ENCODE peak calls at places on chromosome 5, in five cellular contexts. One of them, this sample, is unnamed.
A peak's percentile ranks its signal among the peaks of the same experiment; 100 is the strongest.

GRCh38 chr5:1401681-1402096 is 43.6 kb downstream of the SLC6A3 start:
- DNase-seq in CD8-positive, alpha-beta memory T cell: no peak
- DNase-seq in endodermal cell: no peak
- DNase-seq in H1: no peak
- DNase-seq in H9: no peak
- DNase-seq in this sample: no peak

GRCh38 chr5:151740958-151741373 is 17.5 kb downstream of the ATOX1 start:
- DNase-seq in CD8-positive, alpha-beta memory T cell: no peak
- DNase-seq in endodermal cell: no peak
- DNase-seq in H1: no peak
- DNase-seq in H9: no peak
- DNase-seq in this sample: no peak

GRCh38 chr5:122126711-122127385 is 2.5 kb upstream of the ZNF474 start:
- DNase-seq in CD8-positive, alpha-beta memory T cell: no peak
- DNase-seq in endodermal cell: no peak
- DNase-seq in H1: no peak
- DNase-seq in H9: no peak
- DNase-seq in this sample: no peak

GRCh38 chr5:171612749-171613148 is 172.9 kb upstream of the SMIM23 start:
- DNase-seq in CD8-positive, alpha-beta memory T cell: no peak
- DNase-seq in endodermal cell: peak; percentile 38
- DNase-seq in H1: no peak
- DNase-seq in H9: no peak
- DNase-seq in this sample: no peak

GRCh38 chr5:126808619-126809018 is 31.7 kb downstream of the LMNB1 start:
- DNase-seq in CD8-positive, alpha-beta memory T cell: peak; percentile 18
- DNase-seq in endodermal cell: no peak
- DNase-seq in H1: no peak
- DNase-seq in H9: no peak
- DNase-seq in this sample: no peak

GRCh38 chr5:154211611-154212390 is 21.3 kb downstream of the GALNT10 start:
- DNase-seq in CD8-positive, alpha-beta memory T cell: no peak
- DNase-seq in endodermal cell: no peak
- DNase-seq in H1: no peak
- DNase-seq in H9: no peak
- DNase-seq in this sample: no peak

GRCh38 chr5:56105511-56106372 is 111.0 kb upstream of the IL6ST start:
- DNase-seq in CD8-positive, alpha-beta memory T cell: no peak
- DNase-seq in endodermal cell: no peak
- DNase-seq in H1: no peak
- DNase-seq in H9: no peak
- DNase-seq in this sample: no peak

GRCh38 chr5:172611913-172612312 is 29.1 kb upstream of the NEURL1B start:
- DNase-seq in CD8-positive, alpha-beta memory T cell: no peak
- DNase-seq in endodermal cell: no peak
- DNase-seq in H1: no peak
- DNase-seq in H9: no peak
- DNase-seq in this sample: no peak

GRCh38 chr5:96651948-96652753 is 10.0 kb upstream of the CAST start:
- DNase-seq in CD8-positive, alpha-beta memory T cell: no peak
- DNase-seq in endodermal cell: peak; percentile 75
- DNase-seq in H1: no peak
- DNase-seq in H9: peak; percentile 47
- DNase-seq in this sample: no peak

GRCh38 chr5:76855961-76856360 is 6.1 kb downstream of the S100Z start:
- DNase-seq in CD8-positive, alpha-beta memory T cell: peak; percentile 14
- DNase-seq in endodermal cell: no peak
- DNase-seq in H1: no peak
- DNase-seq in H9: no peak
- DNase-seq in this sample: no peak

GRCh38 chr5:79686799-79687198 is 2.8 kb upstream of the CMYA5 start:
- DNase-seq in CD8-positive, alpha-beta memory T cell: no peak
- DNase-seq in endodermal cell: no peak
- DNase-seq in H1: no peak
- DNase-seq in H9: no peak
- DNase-seq in this sample: no peak

GRCh38 chr5:55227738-55228430 is 769 bp upstream of the MCIDAS start:
- DNase-seq in CD8-positive, alpha-beta memory T cell: no peak
- DNase-seq in endodermal cell: no peak
- DNase-seq in H1: no peak
- DNase-seq in H9: no peak
- DNase-seq in this sample: no peak

GRCh38 chr5:179143446-179143845 is 83.3 kb downstream of the ZNF354C start:
- DNase-seq in CD8-positive, alpha-beta memory T cell: no peak
- DNase-seq in endodermal cell: peak; percentile 77
- DNase-seq in H1: no peak
- DNase-seq in H9: peak; percentile 61
- DNase-seq in this sample: no peak

GRCh38 chr5:95486185-95486584 is 68.6 kb downstream of the SKIC3 start:
- DNase-seq in CD8-positive, alpha-beta memory T cell: no peak
- DNase-seq in endodermal cell: peak; percentile 55
- DNase-seq in H1: no peak
- DNase-seq in H9: peak; percentile 38
- DNase-seq in this sample: no peak

GRCh38 chr5:149362541-149362940 is 4.7 kb downstream of the PCYOX1L start:
- DNase-seq in CD8-positive, alpha-beta memory T cell: no peak
- DNase-seq in endodermal cell: peak; percentile 24
- DNase-seq in H1: no peak
- DNase-seq in H9: no peak
- DNase-seq in this sample: no peak

GRCh38 chr5:41794478-41794877 is 75.7 kb downstream of the OXCT1 start:
- DNase-seq in CD8-positive, alpha-beta memory T cell: no peak
- DNase-seq in endodermal cell: no peak
- DNase-seq in H1: no peak
- DNase-seq in H9: no peak
- DNase-seq in this sample: no peak

GRCh38 chr5:477871-478270 is 34.9 kb downstream of the EXOC3 start:
- DNase-seq in CD8-positive, alpha-beta memory T cell: no peak
- DNase-seq in endodermal cell: no peak
- DNase-seq in H1: no peak
- DNase-seq in H9: no peak
- DNase-seq in this sample: no peak

GRCh38 chr5:117463836-117464235 is 889.2 kb upstream of the SEMA6A start:
- DNase-seq in CD8-positive, alpha-beta memory T cell: no peak
- DNase-seq in endodermal cell: no peak
- DNase-seq in H1: no peak
- DNase-seq in H9: no peak
- DNase-seq in this sample: no peak

GRCh38 chr5:5711112-5711511 is 288.6 kb downstream of the ICE1 start:
- DNase-seq in CD8-positive, alpha-beta memory T cell: no peak
- DNase-seq in endodermal cell: no peak
- DNase-seq in H1: no peak
- DNase-seq in H9: no peak
- DNase-seq in this sample: no peak

GRCh38 chr5:103425686-103426454 is 136.7 kb downstream of the NUDT12 start:
- DNase-seq in CD8-positive, alpha-beta memory T cell: no peak
- DNase-seq in endodermal cell: no peak
- DNase-seq in H1: no peak
- DNase-seq in H9: no peak
- DNase-seq in this sample: no peak

GRCh38 chr5:122498163-122498562 is 186.1 kb downstream of the SNCAIP start:
- DNase-seq in CD8-positive, alpha-beta memory T cell: no peak
- DNase-seq in endodermal cell: peak; percentile 86
- DNase-seq in H1: no peak
- DNase-seq in H9: peak; percentile 76
- DNase-seq in this sample: no peak

GRCh38 chr5:118647587-118647986 is 340.8 kb downstream of the DTWD2 start:
- DNase-seq in CD8-positive, alpha-beta memory T cell: no peak
- DNase-seq in endodermal cell: peak; percentile 66
- DNase-seq in H1: no peak
- DNase-seq in H9: no peak
- DNase-seq in this sample: no peak

GRCh38 chr5:1490360-1490759 is 33.4 kb downstream of the LPCAT1 start:
- DNase-seq in CD8-positive, alpha-beta memory T cell: no peak
- DNase-seq in endodermal cell: no peak
- DNase-seq in H1: no peak
- DNase-seq in H9: no peak
- DNase-seq in this sample: no peak

GRCh38 chr5:55320571-55320970 is 12.8 kb downstream of the MTREX start:
- DNase-seq in CD8-positive, alpha-beta memory T cell: no peak
- DNase-seq in endodermal cell: no peak
- DNase-seq in H1: no peak
- DNase-seq in H9: no peak
- DNase-seq in this sample: no peak

GRCh38 chr5:111792659-111793058 is 35.7 kb upstream of the NREP start:
- DNase-seq in CD8-positive, alpha-beta memory T cell: no peak
- DNase-seq in endodermal cell: no peak
- DNase-seq in H1: no peak
- DNase-seq in H9: no peak
- DNase-seq in this sample: no peak

GRCh38 chr5:111563041-111563822 is 50.9 kb upstream of the STARD4 start:
- DNase-seq in CD8-positive, alpha-beta memory T cell: no peak
- DNase-seq in endodermal cell: no peak
- DNase-seq in H1: no peak
- DNase-seq in H9: no peak
- DNase-seq in this sample: no peak

GRCh38 chr5:137609122-137609521 is 110.0 kb upstream of the SPOCK1 start:
- DNase-seq in CD8-positive, alpha-beta memory T cell: no peak
- DNase-seq in endodermal cell: no peak
- DNase-seq in H1: no peak
- DNase-seq in H9: no peak
- DNase-seq in this sample: no peak

GRCh38 chr5:89827388-89827787 is 582.2 kb downstream of the CETN3 start:
- DNase-seq in CD8-positive, alpha-beta memory T cell: no peak
- DNase-seq in endodermal cell: no peak
- DNase-seq in H1: no peak
- DNase-seq in H9: no peak
- DNase-seq in this sample: no peak

GRCh38 chr5:170523129-170523497 is 19.3 kb downstream of the KCNIP1 start:
- DNase-seq in CD8-positive, alpha-beta memory T cell: no peak
- DNase-seq in endodermal cell: no peak
- DNase-seq in H1: no peak
- DNase-seq in H9: no peak
- DNase-seq in this sample: no peak

GRCh38 chr5:127925916-127926315 is 157.7 kb upstream of the SLC12A2 start:
- DNase-seq in CD8-positive, alpha-beta memory T cell: no peak
- DNase-seq in endodermal cell: no peak
- DNase-seq in H1: no peak
- DNase-seq in H9: no peak
- DNase-seq in this sample: no peak

GRCh38 chr5:116468583-116468982 is 106.0 kb downstream of the SEMA6A start:
- DNase-seq in CD8-positive, alpha-beta memory T cell: no peak
- DNase-seq in endodermal cell: no peak
- DNase-seq in H1: no peak
- DNase-seq in H9: no peak
- DNase-seq in this sample: no peak

GRCh38 chr5:62077387-62077786 is 228.6 kb upstream of the KIF2A start:
- DNase-seq in CD8-positive, alpha-beta memory T cell: no peak
- DNase-seq in endodermal cell: peak; percentile 47
- DNase-seq in H1: no peak
- DNase-seq in H9: no peak
- DNase-seq in this sample: no peak

DNA sequence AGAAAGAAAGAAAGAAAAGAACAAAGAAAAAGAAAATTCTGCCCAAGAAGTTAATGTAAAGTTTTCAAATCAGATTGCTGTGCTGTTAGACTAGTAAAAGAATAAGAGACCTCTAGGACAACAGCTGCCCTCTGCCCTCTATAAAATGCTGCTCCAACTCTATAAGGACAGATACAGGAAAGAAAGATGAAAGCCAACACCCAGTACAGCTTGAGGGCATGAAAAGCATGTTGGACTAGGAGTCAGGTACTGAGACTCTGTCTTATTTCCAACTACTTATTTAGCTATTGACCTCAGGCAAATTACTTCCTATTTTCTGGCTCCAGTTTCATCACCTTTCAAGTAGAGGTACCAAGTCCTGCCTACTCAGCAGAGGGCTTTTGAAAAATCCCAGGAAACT is 5.8 kb downstream of the HBEGF start:
- DNase-seq in CD8-positive, alpha-beta memory T cell: no peak
- DNase-seq in endodermal cell: no peak
- DNase-seq in H1: no peak
- DNase-seq in H9: no peak
- DNase-seq in this sample: no peak
- H3K4me1 ChIP-seq in CD8-positive, alpha-beta memory T cell: peaks cover 30% of the 10 kb centered on the region
- H3K4me1 ChIP-seq in endodermal cell: no peaks in the 10 kb centered on the region
- H3K4me1 ChIP-seq in H1: peaks cover 4% of the 10 kb centered on the region
- H3K4me1 ChIP-seq in H9: no peaks in the 10 kb centered on the region
- H3K4me1 ChIP-seq in this sample: peaks cover 23% of the 10 kb centered on the region

GRCh38 chr5:107505763-107506534 is 164.8 kb downstream of the EFNA5 start:
- DNase-seq in CD8-positive, alpha-beta memory T cell: no peak
- DNase-seq in endodermal cell: no peak
- DNase-seq in H1: no peak
- DNase-seq in H9: no peak
- DNase-seq in this sample: no peak
- H3K4me1 ChIP-seq in CD8-positive, alpha-beta memory T cell: peaks cover 4% of the 10 kb centered on the region
- H3K4me1 ChIP-seq in endodermal cell: peaks cover 7% of the 10 kb centered on the region
- H3K4me1 ChIP-seq in H1: peaks cover 17% of the 10 kb centered on the region
- H3K4me1 ChIP-seq in H9: peaks cover 9% of the 10 kb centered on the region
- H3K4me1 ChIP-seq in this sample: no peaks in the 10 kb centered on the region

DNA sequence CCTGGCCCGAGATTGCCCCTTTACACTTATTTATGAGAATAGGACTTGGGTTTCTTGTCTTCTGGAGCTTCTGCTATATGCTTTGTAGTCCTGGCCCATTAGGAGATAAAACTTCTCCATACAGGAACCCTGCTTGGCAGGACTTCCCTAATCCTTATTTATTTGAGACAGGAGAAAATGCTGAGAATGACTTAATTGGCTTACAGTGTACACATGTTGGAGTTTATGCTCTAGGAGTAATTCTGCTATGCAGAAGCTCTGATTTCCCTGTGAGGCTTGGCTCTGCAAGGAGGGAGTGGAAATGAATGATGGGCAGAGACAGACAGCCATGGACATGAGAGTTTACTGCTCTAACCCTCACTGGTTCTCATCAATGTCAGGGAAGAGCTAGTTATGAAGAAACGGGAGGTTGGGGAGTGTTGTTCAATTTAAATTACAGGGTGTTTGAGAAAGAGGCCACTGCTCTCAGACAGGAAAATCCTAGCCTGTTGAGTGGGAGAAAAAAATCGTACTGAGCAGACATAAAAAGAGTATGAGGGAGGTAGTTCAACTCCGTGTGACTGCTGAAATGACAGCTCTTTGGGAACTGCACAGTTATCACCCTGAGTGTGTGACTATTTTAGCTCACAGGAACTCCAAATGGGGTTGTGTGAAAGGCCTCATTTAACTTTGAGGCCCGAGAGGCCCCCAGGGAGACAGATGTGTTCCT is 37.5 kb downstream of the ACTBL2 start:
- DNase-seq in CD8-positive, alpha-beta memory T cell: no peak
- DNase-seq in endodermal cell: no peak
- DNase-seq in H1: no peak
- DNase-seq in H9: no peak
- DNase-seq in this sample: no peak
- H3K4me1 ChIP-seq in CD8-positive, alpha-beta memory T cell: no peaks in the 10 kb centered on the region
- H3K4me1 ChIP-seq in endodermal cell: no peaks in the 10 kb centered on the region
- H3K4me1 ChIP-seq in H1: no peaks in the 10 kb centered on the region
- H3K4me1 ChIP-seq in H9: no peaks in the 10 kb centered on the region
- H3K4me1 ChIP-seq in this sample: no peaks in the 10 kb centered on the region

DNA sequence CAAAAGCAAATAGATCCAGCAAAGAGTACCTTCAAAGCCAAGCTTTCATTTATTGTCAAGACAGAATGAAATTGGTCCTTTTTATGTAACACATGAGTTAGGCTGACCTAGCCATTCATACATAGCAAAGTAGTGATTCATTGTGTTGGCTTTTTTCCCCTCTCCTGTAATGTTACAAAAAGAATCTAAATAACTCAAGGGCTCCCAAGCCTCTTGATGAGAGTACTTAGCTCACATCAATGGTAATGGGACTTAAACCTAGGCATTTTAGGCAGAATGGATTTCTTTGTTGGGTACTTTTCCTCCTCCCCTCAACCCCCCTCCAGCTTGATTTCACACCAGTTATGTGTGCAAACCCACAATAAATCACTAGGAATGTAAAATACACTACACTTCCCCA is 123.7 kb downstream of the EBF1 start:
- DNase-seq in CD8-positive, alpha-beta memory T cell: no peak
- DNase-seq in endodermal cell: no peak
- DNase-seq in H1: no peak
- DNase-seq in H9: no peak
- DNase-seq in this sample: no peak
- H3K4me1 ChIP-seq in CD8-positive, alpha-beta memory T cell: no peaks in the 10 kb centered on the region
- H3K4me1 ChIP-seq in endodermal cell: peaks cover 4% of the 10 kb centered on the region
- H3K4me1 ChIP-seq in H1: peaks cover 4% of the 10 kb centered on the region
- H3K4me1 ChIP-seq in H9: peaks cover 4% of the 10 kb centered on the region
- H3K4me1 ChIP-seq in this sample: no peaks in the 10 kb centered on the region